ENCODE peak calls at places on chromosome 1, in four cellular contexts. P is IMR-90, Z is Peyer's patch, K is testis. I is an unnamed sample. For H3K4me1, the result is how much of the 10 kb centered on the place peaks cover.

GRCh38 chr1:166122873-166123466 is 43.8 kb downstream of the FAM78B start:
- DNase-seq in P (no peak), Z (no peak), K (no peak), I (no peak)

GRCh38 chr1:35598895-35599294 is 25.8 kb downstream of the TFAP2E start:
- DNase-seq in P (no peak), K (no peak), Z (no peak), I (no peak)

GRCh38 chr1:79457825-79458224 is 451.3 kb upstream of the ADGRL4 start:
- DNase-seq in P (no peak), Z (no peak), K (no peak), I (no peak)

GRCh38 chr1:53390261-53390660 is 62.4 kb upstream of the LRP8 start:
- DNase-seq in K (peak), Z (no peak), P (no peak), I (peak)

GRCh38 chr1:7379445-7379971 is 391.6 kb upstream of the VAMP3 start:
- DNase-seq in K (peak), Z (no peak), P (peak), I (peak)

GRCh38 chr1:168621356-168621755 is 45.0 kb downstream of the XCL1 start:
- DNase-seq in K (no peak), P (no peak), Z (no peak), I (peak)

GRCh38 chr1:35886606-35887431 is 3.8 kb downstream of the AGO1 start:
- DNase-seq in Z (no peak), K (no peak), P (peak), I (no peak)

GRCh38 chr1:245091818-245092637 is 62.8 kb upstream of the KIF26B start:
- DNase-seq in Z (no peak), K (no peak), P (peak), I (peak)

DNA sequence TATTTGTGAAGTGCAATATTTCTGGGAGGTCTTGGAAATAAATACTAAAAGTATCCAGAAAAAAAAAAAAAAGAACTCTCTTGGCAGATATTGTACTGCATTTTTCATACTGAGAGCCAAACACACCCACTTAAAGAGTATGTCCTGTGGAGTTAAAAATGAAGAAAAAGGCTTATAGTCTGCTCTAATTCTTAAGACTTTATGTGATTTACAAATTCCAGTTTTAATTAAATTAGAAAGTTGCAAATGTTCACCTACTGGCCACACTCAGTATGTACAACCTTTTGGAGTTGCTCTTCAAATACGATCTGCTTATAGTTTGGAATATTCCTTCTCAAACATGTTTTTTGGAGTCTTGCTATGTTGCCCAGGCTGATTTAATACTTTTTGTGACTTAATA is 107.6 kb downstream of the LEPR start:
- DNase-seq in Z (no peak), K (no peak), P (no peak), I (no peak)
- H3K27ac ChIP-seq in Z (no peak), K (no peak), P (no peak), I (no peak)

GRCh38 chr1:108703939-108704338 is 8.8 kb upstream of the FNDC7 start:
- DNase-seq in K (no peak), Z (no peak), P (peak), I (no peak)
- TF ChIP-seq POLR2A in K (no peak), Z (no peak), P (no peak), I (no peak)

GRCh38 chr1:224402472-224403035 is 32.0 kb downstream of the WDR26 start:
- DNase-seq in K (no peak), Z (no peak), P (no peak), I (no peak)
- H3K4me1 ChIP-seq in K (under half), Z (under half), P (under half), I (under half)

GRCh38 chr1:156098782-156099181 is 15.7 kb upstream of the LMNA start:
- DNase-seq in Z (no peak), K (no peak), P (no peak), I (no peak)
- H3K27ac ChIP-seq in Z (no peak), K (no peak), P (no peak), I (no peak)

GRCh38 chr1:212466913-212467650 is 34.4 kb downstream of the NENF start:
- DNase-seq in Z (no peak), K (no peak), P (no peak), I (no peak)

GRCh38 chr1:212471286-212471685 is 38.6 kb downstream of the NENF start:
- DNase-seq in Z (no peak), P (no peak), K (no peak), I (no peak)

GRCh38 chr1:212471891-212472675 is 39.4 kb downstream of the NENF start:
- DNase-seq in P (no peak), Z (peak), K (no peak), I (no peak)

GRCh38 chr1:212467843-212468482 is 35.2 kb downstream of the NENF start:
- DNase-seq in P (no peak), Z (no peak), K (no peak), I (no peak)

DNA sequence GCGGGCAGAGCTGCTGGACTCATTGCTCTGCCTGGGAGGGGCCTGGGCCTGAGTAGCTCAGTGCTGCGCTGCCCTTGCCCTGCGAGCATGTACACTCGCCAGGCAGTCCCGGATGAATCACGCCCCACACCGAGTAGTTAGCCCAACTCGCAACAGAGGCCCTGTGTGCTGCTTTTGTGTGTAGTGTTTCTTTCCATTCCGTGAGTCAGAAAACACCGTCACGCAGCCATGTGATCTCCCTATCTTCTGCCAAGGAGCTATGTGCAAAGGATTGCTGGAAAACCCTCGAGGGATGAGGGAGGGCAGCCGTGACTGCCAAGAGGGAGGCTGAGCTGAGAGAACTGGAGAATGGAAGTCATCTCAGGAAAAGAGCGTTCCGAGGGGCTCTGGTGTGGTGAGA is 37.3 kb downstream of the NENF start:
- DNase-seq in Z (peak), P (peak), K (peak), I (peak)
- TF ChIP-seq POLR2A in Z (no peak), P (no peak), K (no peak), I (peak)